ENCODE peak calls at places on chromosome 11, in four cellular contexts. S is GM23248, K is mammary epithelial cell, B is endodermal cell. T is an unnamed sample.

GRCh38 chr11:6203327-6203726 is 2.0 kb upstream of the C11orf42 start:
- DNase-seq in S (no peak), K (peak), B (no peak), T (no peak)

GRCh38 chr11:78228467-78228866 is 39.7 kb downstream of the USP35 start:
- DNase-seq in S (peak), K (peak), B (peak), T (peak)

GRCh38 chr11:46240861-46241260 is 36.6 kb upstream of the CREB3L1 start:
- DNase-seq in S (peak), K (no peak), B (no peak), T (no peak)

GRCh38 chr11:119525180-119525854 is 102.3 kb upstream of the THY1 start:
- DNase-seq in S (no peak), K (no peak), B (no peak), T (no peak)

GRCh38 chr11:16767137-16767536 is 28.7 kb downstream of the C11orf58 start:
- DNase-seq in S (no peak), K (no peak), B (no peak), T (no peak)

GRCh38 chr11:111819161-111820058 is 52.0 kb downstream of the ALG9 start:
- DNase-seq in S (peak), K (no peak), B (no peak), T (peak)

GRCh38 chr11:74641289-74641688 is 48.9 kb downstream of the POLD3 start:
- DNase-seq in S (no peak), K (no peak), B (no peak), T (no peak)

GRCh38 chr11:122405788-122406341 is 249.7 kb upstream of the UBASH3B start:
- DNase-seq in S (peak), K (no peak), B (no peak), T (peak)

GRCh38 chr11:16815047-16815767 is 76.8 kb downstream of the C11orf58 start:
- DNase-seq in S (peak), K (no peak), B (no peak), T (peak)

GRCh38 chr11:35237860-35238715 is 99.1 kb downstream of the CD44 start:
- DNase-seq in S (no peak), K (no peak), B (peak), T (peak)

DNA sequence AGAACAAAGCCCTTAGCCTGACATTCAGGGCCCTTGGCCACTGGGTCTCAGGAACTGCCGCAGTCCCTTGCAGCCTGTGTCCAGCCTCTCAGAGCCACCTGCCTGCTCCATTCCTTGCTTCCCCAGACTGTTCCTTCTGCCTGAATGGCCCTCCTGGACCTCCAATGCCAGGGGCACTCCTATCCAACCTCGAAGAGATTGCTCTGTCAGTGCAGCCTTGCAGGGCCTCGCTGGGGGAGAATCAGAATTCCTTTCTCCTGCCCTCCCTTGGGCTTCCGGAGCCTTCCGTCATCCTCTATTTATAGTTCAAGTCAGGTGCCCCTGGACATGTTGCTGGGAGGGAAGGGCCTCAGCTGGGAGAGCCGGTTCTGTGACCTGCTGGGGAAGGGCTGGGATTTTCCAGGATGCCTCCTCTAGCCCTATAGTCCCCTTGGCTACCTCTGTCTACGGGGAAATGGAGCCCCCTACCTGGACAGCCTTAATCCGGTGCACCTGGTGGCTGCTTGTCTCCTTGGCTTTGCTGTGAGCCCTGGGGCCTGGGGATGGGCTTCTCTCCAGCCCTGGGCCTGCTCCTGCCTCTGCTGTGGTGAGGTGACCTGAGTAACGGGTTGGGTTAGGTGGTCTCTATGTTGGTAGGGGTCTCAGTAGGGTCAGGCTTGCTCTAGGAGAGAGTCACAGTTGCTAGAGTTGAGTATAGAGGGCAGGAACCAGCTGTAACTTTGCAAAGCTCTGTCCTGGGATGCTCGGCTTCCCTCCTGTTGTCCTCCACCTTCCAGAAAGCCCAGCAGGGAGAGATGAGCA is 45.9 kb upstream of the SYT7 start:
- DNase-seq in S (no peak), K (peak), B (peak), T (peak)
- H3K9ac ChIP-seq in S (no peak), K (peak), B (no peak), T (no peak)

GRCh38 chr11:31652528-31652927 is 143.0 kb downstream of the ELP4 start:
- DNase-seq in S (no peak), K (no peak), B (no peak), T (no peak)
- H3K9ac ChIP-seq in S (no peak), K (no peak), B (no peak), T (no peak)

DNA sequence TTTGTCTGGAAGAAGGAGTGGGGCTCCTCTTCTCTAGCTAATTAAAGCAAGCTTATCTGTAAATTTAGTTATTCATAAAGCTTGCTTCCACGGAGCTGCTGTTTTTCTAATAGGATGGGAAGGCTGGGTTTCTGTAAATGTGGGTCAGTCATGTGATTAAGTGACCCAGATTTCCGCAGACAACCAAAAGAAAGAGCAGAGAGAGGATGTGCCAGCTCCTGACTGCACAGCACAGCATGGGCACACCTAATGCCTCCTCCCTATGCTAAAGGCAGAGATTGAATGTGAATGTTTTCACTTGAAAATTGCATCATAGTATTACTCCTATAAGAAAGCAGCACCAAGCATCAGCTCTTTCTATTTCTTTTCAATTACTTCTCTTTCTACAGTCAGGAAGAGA is 160.2 kb downstream of the FAT3 start:
- DNase-seq in S (peak), K (no peak), B (no peak), T (peak)
- H3K9ac ChIP-seq in S (no peak), K (no peak), B (no peak), T (no peak)

GRCh38 chr11:94725071-94725470 is 43.1 kb upstream of the AMOTL1 start:
- DNase-seq in S (no peak), K (no peak), B (no peak), T (no peak)
- H3K9ac ChIP-seq in S (no peak), K (no peak), B (no peak), T (no peak)

DNA sequence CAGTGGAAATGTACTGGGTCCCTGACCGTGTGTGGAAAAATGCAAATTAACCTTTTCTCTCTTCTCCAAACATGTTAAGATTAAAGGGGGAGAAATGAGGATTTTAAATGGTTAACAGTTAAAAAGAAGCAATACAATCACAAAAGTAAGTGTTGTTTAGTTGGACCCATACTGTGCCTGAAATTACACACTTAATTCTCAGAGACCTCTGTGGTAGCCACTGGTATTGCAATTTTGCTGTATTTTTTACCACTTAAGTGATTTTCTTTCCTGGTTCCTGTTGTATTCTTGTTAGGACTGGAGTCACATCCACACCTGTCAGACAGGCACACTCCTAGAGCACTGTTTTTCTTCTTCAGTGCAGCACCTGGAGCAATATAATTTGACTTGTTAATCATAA is 179.6 kb upstream of the PDGFD start:
- DNase-seq in S (peak), K (peak), B (no peak), T (peak)
- H3K9ac ChIP-seq in S (no peak), K (no peak), B (no peak), T (no peak)

GRCh38 chr11:61699737-61700160 is 19.6 kb downstream of the DAGLA start:
- DNase-seq in S (no peak), K (no peak), B (no peak), T (no peak)
- H3K9ac ChIP-seq in S (no peak), K (no peak), B (no peak), T (no peak)